ENCODE peak calls at places on chromosomes 11 and 22, in four cellular contexts. Z is H1, B is Panc1, T is HCT116. X is an unnamed sample.

GRCh38 chr11:113862430-113862829 is 12.9 kb downstream of the USP28 start:
- DNase-seq in Z (no peak), B (no peak), T (no peak), X (no peak)

GRCh38 chr11:1234771-1235614 is 12.1 kb downstream of the MUC5B start:
- DNase-seq in Z (no peak), B (no peak), T (no peak), X (peak; percentile 7)

GRCh38 chr22:43399338-43399979 is 12.4 kb upstream of the MPPED1 start:
- DNase-seq in Z (no peak), B (no peak), T (no peak), X (no peak)

GRCh38 chr11:36165638-36166389 is 123.4 kb downstream of the COMMD9 start:
- DNase-seq in Z (no peak), B (no peak), T (no peak), X (no peak)

GRCh38 chr22:24391836-24392217 is 35.6 kb upstream of the ADORA2A start:
- DNase-seq in Z (no peak), B (no peak), T (no peak), X (no peak)

GRCh38 chr11:59216654-59217640 is 4.2 kb upstream of the MPEG1 start:
- DNase-seq in Z (no peak), B (no peak), T (no peak), X (peak; percentile 46)

GRCh38 chr22:35785181-35785923 is 67.7 kb downstream of the APOL5 start:
- DNase-seq in Z (no peak), B (no peak), T (no peak), X (no peak)

GRCh38 chr11:88250566-88251080 is 75.4 kb upstream of the RAB38 start:
- DNase-seq in Z (no peak), B (no peak), T (no peak), X (no peak)

GRCh38 chr22:49776891-49777290 is 50.8 kb downstream of the BRD1 start:
- DNase-seq in Z (no peak), B (no peak), T (no peak), X (no peak)

GRCh38 chr11:85481862-85482261 is 145.3 kb downstream of the DLG2 start:
- DNase-seq in Z (no peak), B (no peak), T (no peak), X (no peak)
- H3K36me3 ChIP-seq in Z (no peaks in the 10 kb centered on the region), B (no peaks in the 10 kb centered on the region), T (no peaks in the 10 kb centered on the region), X (no peaks in the 10 kb centered on the region)

GRCh38 chr11:122751298-122752070 is 86.8 kb upstream of the CRTAM start:
- DNase-seq in Z (no peak), B (no peak), T (no peak), X (no peak)

GRCh38 chr11:122750047-122750446 is 88.3 kb upstream of the CRTAM start:
- DNase-seq in Z (no peak), B (no peak), T (no peak), X (no peak)

GRCh38 chr11:122746611-122747305 is 91.2 kb downstream of the UBASH3B start:
- DNase-seq in Z (no peak), B (no peak), T (no peak), X (no peak)

GRCh38 chr11:122747358-122747757 is 90.9 kb upstream of the CRTAM start:
- DNase-seq in Z (no peak), B (no peak), T (no peak), X (no peak)

DNA sequence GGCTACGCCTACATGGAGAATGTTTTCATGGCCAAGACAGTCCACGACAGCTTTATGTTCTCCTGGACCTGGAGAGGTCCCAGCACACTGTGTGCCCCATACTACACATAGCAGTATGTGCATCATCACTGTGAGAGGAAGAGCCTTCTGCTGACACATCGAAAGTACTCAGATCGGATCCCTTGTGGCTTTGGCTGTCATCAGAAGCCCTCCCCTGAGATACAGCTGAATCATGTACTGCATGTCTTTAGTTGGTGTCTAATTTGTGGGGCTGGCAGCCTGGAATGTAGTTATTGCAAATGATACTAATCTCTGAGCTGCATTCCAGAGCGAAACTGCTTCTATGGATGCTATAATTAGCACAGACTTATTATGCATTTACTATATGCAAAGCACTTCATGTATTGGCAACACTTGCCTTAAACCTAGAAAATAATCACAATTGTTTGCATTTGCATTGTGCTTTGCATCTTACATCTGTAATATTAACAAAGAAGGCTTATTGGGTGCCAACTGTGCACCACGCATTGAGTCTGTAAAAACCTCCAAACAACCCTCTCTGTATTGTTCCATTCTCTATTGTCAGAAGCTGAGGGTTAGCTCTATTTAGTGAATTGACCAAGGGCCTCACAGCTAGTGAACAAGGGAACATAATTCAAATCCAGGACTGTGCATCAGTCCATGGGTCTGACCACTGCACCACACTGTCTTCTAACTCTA is 89.2 kb upstream of the CRTAM start:
- DNase-seq in Z (no peak), B (no peak), T (no peak), X (peak; percentile 49)
- TF ChIP-seq POLR2AphosphoS5 in Z (no peak), B (no peak), T (no peak), X (no peak)

GRCh38 chr11:110162216-110162615 is 69.0 kb downstream of the ZC3H12C start:
- DNase-seq in Z (no peak), B (no peak), T (no peak), X (no peak)
- H3K36me3 ChIP-seq in Z (peaks cover 7% of the 10 kb centered on the region), B (no peaks in the 10 kb centered on the region), T (no peaks in the 10 kb centered on the region), X (peaks cover 33% of the 10 kb centered on the region)

GRCh38 chr11:65593518-65594414 is 1.8 kb downstream of the KCNK7 start:
- DNase-seq in Z (no peak), B (no peak), T (no peak), X (peak; percentile 49)
- TF ChIP-seq POLR2AphosphoS5 in Z (no peak), B (no peak), T (no peak), X (peak; percentile 27)

DNA sequence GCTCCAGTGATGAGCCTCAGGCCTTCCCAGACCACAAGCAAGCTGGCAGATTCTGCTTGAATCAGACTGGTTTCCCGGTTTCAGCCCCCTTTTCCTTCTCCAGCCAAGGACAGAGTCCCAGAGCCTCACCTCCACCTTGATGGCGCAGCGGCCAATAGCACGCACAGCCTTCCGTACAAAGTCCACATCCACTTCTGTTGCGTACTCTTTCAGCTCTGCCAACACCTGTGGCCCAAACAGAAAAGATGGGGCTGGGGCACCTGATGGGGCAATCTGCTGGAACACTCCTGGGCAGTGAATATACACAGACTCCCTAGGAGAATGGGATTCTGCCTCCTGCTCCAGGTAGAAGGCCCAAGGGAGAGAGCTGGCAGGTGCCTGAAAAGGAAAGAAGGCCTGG is 35.5 kb upstream of the RASL10A start:
- DNase-seq in Z (no peak), B (no peak), T (no peak), X (peak; percentile 27)
- H3K36me3 ChIP-seq in Z (peaks cover 53% of the 10 kb centered on the region), B (peaks cover 7% of the 10 kb centered on the region), T (peaks cover 18% of the 10 kb centered on the region), X (peaks cover 68% of the 10 kb centered on the region)

GRCh38 chr22:38868886-38869381 is 3.1 kb downstream of the CBX6 start:
- DNase-seq in Z (peak; percentile 54), B (no peak), T (peak; percentile 40), X (peak; percentile 82)
- TF ChIP-seq POLR2AphosphoS5 in Z (no peak), B (no peak), T (peak; percentile 28), X (no peak)

DNA sequence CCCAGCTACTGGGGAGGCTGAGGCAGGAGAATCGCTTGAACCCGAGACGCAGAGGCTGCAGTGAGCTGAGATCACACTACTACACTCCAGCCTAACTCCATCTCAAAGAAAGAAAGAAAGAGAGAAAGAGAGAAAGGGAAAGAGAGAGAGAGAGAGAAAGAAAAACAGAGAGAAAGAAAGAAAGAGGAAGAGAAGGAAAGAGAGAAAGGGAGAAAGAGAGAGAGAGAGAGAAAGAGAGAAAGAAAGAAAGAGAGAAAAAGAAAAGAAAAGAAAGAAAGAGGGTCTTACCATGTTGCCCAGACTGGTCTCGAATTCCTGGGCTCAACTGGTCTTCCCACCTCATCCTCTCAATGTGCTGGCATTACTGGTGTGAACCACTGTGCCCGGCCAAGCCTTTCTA is 22.3 kb downstream of the FBLN1 start:
- DNase-seq in Z (no peak), B (no peak), T (no peak), X (no peak)
- H3K36me3 ChIP-seq in Z (peaks cover 37% of the 10 kb centered on the region), B (no peaks in the 10 kb centered on the region), T (no peaks in the 10 kb centered on the region), X (no peaks in the 10 kb centered on the region)